ENCODE peak calls at places on chromosomes 5 and 9, in five cellular contexts. O is IMR-90, Q is K562, V is endothelial cell of umbilical vein, I is H1. F is an unnamed sample.

GRCh38 chr5:129271309-129271708 is 176.8 kb downstream of the ISOC1 start:
- DNase-seq in O (no peak), Q (no peak), V (peak), I (peak), F (peak)

GRCh38 chr5:15737882-15738677 is 238.1 kb downstream of the FBXL7 start:
- DNase-seq in O (peak), Q (no peak), V (no peak), I (no peak), F (no peak)

GRCh38 chr9:108474356-108474755 is 381.4 kb downstream of the ACTL7B start:
- DNase-seq in O (no peak), Q (no peak), V (no peak), I (no peak), F (no peak)

GRCh38 chr9:35976726-35977125 is 18.8 kb upstream of the OR2S2 start:
- DNase-seq in O (no peak), Q (no peak), V (no peak), I (no peak), F (no peak)

GRCh38 chr5:144139586-144139985 is 30.9 kb downstream of the YIPF5 start:
- DNase-seq in O (peak), Q (no peak), V (no peak), I (no peak), F (no peak)

GRCh38 chr9:33425128-33425533 is 22.3 kb downstream of the AQP3 start:
- DNase-seq in O (no peak), Q (no peak), V (no peak), I (no peak), F (no peak)

GRCh38 chr9:80875947-80876346 is 813.4 kb downstream of the TLE1 start:
- DNase-seq in O (no peak), Q (no peak), V (no peak), I (no peak), F (no peak)

GRCh38 chr9:33159760-33160127 is 7.4 kb downstream of the B4GALT1 start:
- DNase-seq in O (peak), Q (no peak), V (peak), I (no peak), F (no peak)

GRCh38 chr9:137028013-137028280 is at the start of gene ABCA2:
- DNase-seq in O (peak), Q (no peak), V (no peak), I (no peak), F (no peak)

GRCh38 chr9:1222511-1222910 is 172.4 kb downstream of the DMRT2 start:
- DNase-seq in O (peak), Q (no peak), V (no peak), I (no peak), F (no peak)

GRCh38 chr9:81445331-81445921 is 243.9 kb downstream of the TLE1 start:
- DNase-seq in O (no peak), Q (no peak), V (no peak), I (no peak), F (no peak)

GRCh38 chr9:137049544-137050449 is 3.8 kb upstream of the NPDC1 start:
- DNase-seq in O (peak), Q (peak), V (peak), I (no peak), F (no peak)

GRCh38 chr9:80892703-80893102 is 796.6 kb downstream of the TLE1 start:
- DNase-seq in O (peak), Q (no peak), V (no peak), I (no peak), F (no peak)

GRCh38 chr9:135087899-135088347 is 455 bp downstream of the OLFM1 start:
- DNase-seq in O (no peak), Q (no peak), V (no peak), I (no peak), F (no peak)

GRCh38 chr5:60136841-60137240 is 243.3 kb upstream of the PDE4D start:
- DNase-seq in O (no peak), Q (no peak), V (no peak), I (no peak), F (no peak)
- TF ChIP-seq POLR2A in O (no peak), Q (no peak), V (no peak), I (no peak), F (no peak)

GRCh38 chr5:76099756-76100155 is 16.6 kb downstream of the SV2C start:
- DNase-seq in O (no peak), Q (no peak), V (no peak), I (no peak), F (no peak)
- H3K9ac ChIP-seq in O (no peak), Q (no peak), V (no peak), I (no peak), F (no peak)

GRCh38 chr5:95554647-95555548 is at the start of the genes ARSK and SKIC3:
- DNase-seq in O (peak), Q (peak), V (peak), I (peak), F (peak)
- TF ChIP-seq POLR2A in O (peak), Q (peak), V (peak), I (peak), F (peak)

GRCh38 chr9:127566351-127567001 is 45.6 kb upstream of the STXBP1 start:
- DNase-seq in O (no peak), Q (no peak), V (no peak), I (no peak), F (no peak)
- H3K9ac ChIP-seq in O (peak), Q (no peak), V (peak), I (no peak), F (peak)